ENCODE peak calls at places on chromosomes 7 and 10, in nine cellular contexts. U, T, I, O, P, A, N, Z and J are unnamed samples.

GRCh38 chr7:127383123-127383835 is 9.2 kb downstream of the ZNF800 start:
- DNase-seq in U (peak; percentile 36), N (no peak), P (peak; percentile 31), O (no peak), Z (no peak), T (peak; percentile 19), A (no peak), I (no peak), J (peak; percentile 15)

GRCh38 chr10:17716161-17716560 is 35.8 kb upstream of the TMEM236 start:
- DNase-seq in I (no peak), U (no peak), O (no peak), A (no peak), Z (no peak), P (no peak), N (no peak), T (no peak), J (no peak)

GRCh38 chr7:39509912-39510311 is 56.3 kb upstream of the YAE1 start:
- DNase-seq in A (no peak), N (no peak), Z (no peak), T (no peak), U (peak; percentile 75), I (no peak), P (no peak), O (no peak), J (no peak)

GRCh38 chr10:70974920-70975319 is 86.6 kb upstream of the PCBD1 start:
- DNase-seq in T (no peak), N (no peak), U (no peak), A (no peak), I (no peak), P (no peak), Z (no peak), O (no peak), J (no peak)

GRCh38 chr10:30182191-30183075 is 123.0 kb upstream of the JCAD start:
- DNase-seq in T (no peak), A (no peak), I (no peak), O (peak; percentile 74), N (no peak), U (peak; percentile 73), P (no peak), Z (no peak), J (peak; percentile 85)

GRCh38 chr7:126806614-126807013 is 446.1 kb downstream of the GRM8 start:
- DNase-seq in O (no peak), N (no peak), T (no peak), I (no peak), U (no peak), Z (no peak), P (no peak), A (no peak), J (no peak)

GRCh38 chr10:77922551-77923179 is 3.9 kb downstream of the DLG5 start:
- DNase-seq in N (no peak), P (no peak), I (no peak), Z (no peak), T (no peak), A (no peak), O (no peak), U (no peak), J (no peak)

GRCh38 chr7:13042605-13043236 is 355.3 kb downstream of the ARL4A start:
- DNase-seq in U (peak; percentile 52), O (no peak), T (no peak), P (no peak), A (no peak), I (no peak), Z (no peak), N (no peak), J (no peak)

GRCh38 chr7:103487419-103487818 is 41.4 kb upstream of the SLC26A5 start:
- DNase-seq in N (no peak), A (no peak), Z (no peak), U (no peak), O (no peak), I (no peak), T (no peak), P (no peak), J (no peak)

GRCh38 chr10:29603516-29603915 is 31.3 kb downstream of the SVIL start:
- DNase-seq in U (no peak), A (no peak), N (no peak), T (no peak), I (no peak), Z (no peak), O (no peak), P (no peak), J (no peak)

GRCh38 chr10:114825513-114826253 is 4.1 kb downstream of the FHIP2A start:
- DNase-seq in I (no peak), Z (no peak), O (peak; percentile 56), T (no peak), P (no peak), N (no peak), U (peak; percentile 62), A (no peak), J (peak; percentile 78)

GRCh38 chr10:73837072-73837471 is 25.7 kb upstream of the NDST2 start:
- DNase-seq in U (no peak), A (no peak), I (no peak), O (peak; percentile 42), Z (no peak), P (no peak), T (no peak), N (no peak), J (no peak)

GRCh38 chr10:28220811-28221210 is 82.1 kb downstream of the MPP7 start:
- DNase-seq in U (no peak), T (no peak), Z (no peak), O (no peak), P (no peak), I (no peak), A (no peak), N (no peak), J (no peak)

GRCh38 chr7:142120474-142121000 is 9.0 kb downstream of the MGAM2 start:
- DNase-seq in N (no peak), Z (no peak), U (no peak), A (no peak), O (no peak), P (no peak), T (no peak), I (no peak), J (no peak)

GRCh38 chr10:62866451-62866850 is 50.3 kb upstream of the EGR2 start:
- DNase-seq in I (no peak), A (no peak), T (no peak), P (no peak), O (no peak), Z (no peak), N (no peak), U (no peak), J (no peak)

GRCh38 chr10:118721005-118721876 is 33.5 kb downstream of the CACUL1 start:
- DNase-seq in O (peak; percentile 33), U (peak; percentile 31), T (peak; percentile 68), Z (peak; percentile 56), I (no peak), A (peak; percentile 49), P (peak; percentile 64), N (peak; percentile 67), J (peak; percentile 74)

GRCh38 chr10:132354356-132355094 is 22.5 kb downstream of the LRRC27 start:
- DNase-seq in A (no peak), I (no peak), P (no peak), T (no peak), Z (no peak), N (no peak), U (no peak), O (no peak), J (no peak)

GRCh38 chr7:44381494-44382220 is 56.3 kb upstream of the CAMK2B start:
- DNase-seq in Z (no peak), A (no peak), T (no peak), I (no peak), O (no peak), U (no peak), P (no peak), N (peak; percentile 40), J (no peak)

GRCh38 chr10:3090388-3090787 is 23.0 kb downstream of the PFKP start:
- DNase-seq in I (no peak), U (no peak), A (no peak), Z (no peak), O (no peak), P (no peak), N (no peak), T (no peak), J (no peak)

GRCh38 chr10:48416584-48417232 is 110.2 kb downstream of the MAPK8 start:
- DNase-seq in T (no peak), N (no peak), I (no peak), U (peak; percentile 70), O (no peak), A (no peak), Z (no peak), P (no peak), J (peak; percentile 25)

GRCh38 chr7:142250705-142251104 is 7.2 kb downstream of the PRSS58 start:
- DNase-seq in P (no peak), T (peak; percentile 68), U (no peak), O (no peak), I (no peak), Z (no peak), A (no peak), N (no peak), J (no peak)

GRCh38 chr7:129188892-129189660 is 643 bp downstream of the SMO start:
- DNase-seq in O (no peak), A (no peak), N (no peak), Z (no peak), T (peak; percentile 53), U (peak; percentile 10), P (no peak), I (no peak), J (peak; percentile 20)

GRCh38 chr10:113947138-113948011 is 92.9 kb downstream of the NHLRC2 start:
- DNase-seq in T (no peak), I (no peak), O (no peak), A (no peak), N (peak; percentile 63), P (no peak), U (no peak), Z (no peak), J (peak; percentile 52)

GRCh38 chr10:100167521-100168312 is 18.1 kb downstream of the ERLIN1 start:
- DNase-seq in O (no peak), P (no peak), U (no peak), T (no peak), Z (no peak), A (no peak), I (no peak), N (no peak), J (no peak)

GRCh38 chr7:52897708-52898107 is 137.7 kb upstream of the POM121L12 start:
- DNase-seq in Z (no peak), P (no peak), A (no peak), O (no peak), U (no peak), T (no peak), N (no peak), I (no peak), J (no peak)

GRCh38 chr10:85741626-85742300 is 624.8 kb downstream of the GRID1 start:
- DNase-seq in N (peak; percentile 52), A (no peak), O (no peak), T (no peak), Z (no peak), I (no peak), U (no peak), P (no peak), J (no peak)

GRCh38 chr10:28120795-28121194 is 121.9 kb upstream of the ODAD2 start:
- DNase-seq in I (no peak), O (no peak), N (no peak), T (no peak), P (no peak), Z (no peak), U (no peak), A (no peak), J (no peak)

GRCh38 chr7:40329601-40330153 is 194.9 kb downstream of the SUGCT start:
- DNase-seq in O (peak; percentile 32), U (peak; percentile 49), T (peak; percentile 72), I (no peak), Z (no peak), P (peak; percentile 58), A (peak; percentile 65), N (no peak), J (peak; percentile 79)

GRCh38 chr10:1643911-1644810 is 93.2 kb downstream of the ADARB2 start:
- DNase-seq in O (no peak), N (no peak), U (no peak), P (no peak), I (peak; percentile 53), T (no peak), A (no peak), Z (no peak), J (no peak)

GRCh38 chr10:14173706-14174594 is 156.8 kb downstream of the FRMD4A start:
- DNase-seq in T (peak; percentile 65), I (no peak), O (no peak), A (peak; percentile 78), N (no peak), Z (no peak), U (peak; percentile 7), P (peak; percentile 10), J (peak; percentile 47)

GRCh38 chr7:156777364-156778069 is 115.5 kb downstream of the LMBR1 start:
- DNase-seq in I (no peak), O (no peak), A (peak; percentile 17), U (peak; percentile 61), T (no peak), Z (peak; percentile 42), N (peak; percentile 71), P (no peak), J (peak; percentile 24)